ENCODE peak calls at places on chromosomes 6 and 20, in five cellular contexts. One of them, this sample, is unnamed.

GRCh38 chr20:57867807-57868206 is 158.0 kb upstream of the PMEPA1 start:
- DNase-seq in heart right ventricle: no peak
- DNase-seq in right lobe of liver: no peak
- DNase-seq in stimulated activated CD8-positive, alpha-beta memory T cell treated with anti-CD3 and anti-CD28 coated beads, Interleukin-15, amount 100 ng/mL, for 1 hour: no peak
- DNase-seq in AG20443: no peak
- DNase-seq in this sample: no peak

GRCh38 chr6:43229803-43230239 is 540 bp upstream of the DNPH1 start:
- DNase-seq in heart right ventricle: no peak
- DNase-seq in right lobe of liver: no peak
- DNase-seq in stimulated activated CD8-positive, alpha-beta memory T cell treated with anti-CD3 and anti-CD28 coated beads, Interleukin-15, amount 100 ng/mL, for 1 hour: no peak
- DNase-seq in AG20443: no peak
- DNase-seq in this sample: no peak

GRCh38 chr6:158697798-158698197 is 47.9 kb downstream of the SYTL3 start:
- DNase-seq in heart right ventricle: no peak
- DNase-seq in right lobe of liver: no peak
- DNase-seq in stimulated activated CD8-positive, alpha-beta memory T cell treated with anti-CD3 and anti-CD28 coated beads, Interleukin-15, amount 100 ng/mL, for 1 hour: no peak
- DNase-seq in AG20443: peak; percentile 84
- DNase-seq in this sample: no peak

GRCh38 chr6:14757414-14757813 is 488.5 kb upstream of the JARID2 start:
- DNase-seq in heart right ventricle: no peak
- DNase-seq in right lobe of liver: no peak
- DNase-seq in stimulated activated CD8-positive, alpha-beta memory T cell treated with anti-CD3 and anti-CD28 coated beads, Interleukin-15, amount 100 ng/mL, for 1 hour: no peak
- DNase-seq in AG20443: no peak
- DNase-seq in this sample: no peak

GRCh38 chr6:28478518-28478917 is 35.2 kb upstream of the ZSCAN23 start:
- DNase-seq in heart right ventricle: no peak
- DNase-seq in right lobe of liver: no peak
- DNase-seq in stimulated activated CD8-positive, alpha-beta memory T cell treated with anti-CD3 and anti-CD28 coated beads, Interleukin-15, amount 100 ng/mL, for 1 hour: no peak
- DNase-seq in AG20443: no peak
- DNase-seq in this sample: no peak

GRCh38 chr20:63289311-63290135 is 3.5 kb upstream of the COL20A1 start:
- DNase-seq in heart right ventricle: peak; percentile 12
- DNase-seq in right lobe of liver: no peak
- DNase-seq in stimulated activated CD8-positive, alpha-beta memory T cell treated with anti-CD3 and anti-CD28 coated beads, Interleukin-15, amount 100 ng/mL, for 1 hour: no peak
- DNase-seq in AG20443: no peak
- DNase-seq in this sample: no peak

GRCh38 chr6:157036245-157036681 is 259.1 kb downstream of the ARID1B start:
- DNase-seq in heart right ventricle: no peak
- DNase-seq in right lobe of liver: no peak
- DNase-seq in stimulated activated CD8-positive, alpha-beta memory T cell treated with anti-CD3 and anti-CD28 coated beads, Interleukin-15, amount 100 ng/mL, for 1 hour: no peak
- DNase-seq in AG20443: peak; percentile 66
- DNase-seq in this sample: no peak

GRCh38 chr6:33620158-33620583 is 951 bp upstream of the ITPR3 start:
- DNase-seq in heart right ventricle: peak; percentile 39
- DNase-seq in right lobe of liver: no peak
- DNase-seq in stimulated activated CD8-positive, alpha-beta memory T cell treated with anti-CD3 and anti-CD28 coated beads, Interleukin-15, amount 100 ng/mL, for 1 hour: no peak
- DNase-seq in AG20443: peak; percentile 42
- DNase-seq in this sample: peak; percentile 71

GRCh38 chr20:24337074-24337473 is 132.4 kb upstream of the SYNDIG1 start:
- DNase-seq in heart right ventricle: no peak
- DNase-seq in right lobe of liver: no peak
- DNase-seq in stimulated activated CD8-positive, alpha-beta memory T cell treated with anti-CD3 and anti-CD28 coated beads, Interleukin-15, amount 100 ng/mL, for 1 hour: no peak
- DNase-seq in AG20443: peak; percentile 44
- DNase-seq in this sample: no peak

GRCh38 chr20:36092424-36093024 is 62.0 kb upstream of the EPB41L1 start:
- DNase-seq in heart right ventricle: peak; percentile 40
- DNase-seq in right lobe of liver: no peak
- DNase-seq in stimulated activated CD8-positive, alpha-beta memory T cell treated with anti-CD3 and anti-CD28 coated beads, Interleukin-15, amount 100 ng/mL, for 1 hour: no peak
- DNase-seq in AG20443: peak; percentile 70
- DNase-seq in this sample: no peak

GRCh38 chr6:142058216-142058925 is 74.4 kb upstream of the GJE1 start:
- DNase-seq in heart right ventricle: no peak
- DNase-seq in right lobe of liver: no peak
- DNase-seq in stimulated activated CD8-positive, alpha-beta memory T cell treated with anti-CD3 and anti-CD28 coated beads, Interleukin-15, amount 100 ng/mL, for 1 hour: no peak
- DNase-seq in AG20443: no peak
- DNase-seq in this sample: no peak

GRCh38 chr20:34891166-34892062 is 15.0 kb downstream of the ACSS2 start:
- DNase-seq in heart right ventricle: no peak
- DNase-seq in right lobe of liver: no peak
- DNase-seq in stimulated activated CD8-positive, alpha-beta memory T cell treated with anti-CD3 and anti-CD28 coated beads, Interleukin-15, amount 100 ng/mL, for 1 hour: no peak
- DNase-seq in AG20443: peak; percentile 69
- DNase-seq in this sample: no peak

GRCh38 chr6:33927551-33927950 is 123.7 kb upstream of the MLN start:
- DNase-seq in heart right ventricle: no peak
- DNase-seq in right lobe of liver: no peak
- DNase-seq in stimulated activated CD8-positive, alpha-beta memory T cell treated with anti-CD3 and anti-CD28 coated beads, Interleukin-15, amount 100 ng/mL, for 1 hour: no peak
- DNase-seq in AG20443: peak; percentile 89
- DNase-seq in this sample: no peak

GRCh38 chr6:41801380-41801779 is 13.9 kb downstream of the TOMM6 start:
- DNase-seq in heart right ventricle: no peak
- DNase-seq in right lobe of liver: no peak
- DNase-seq in stimulated activated CD8-positive, alpha-beta memory T cell treated with anti-CD3 and anti-CD28 coated beads, Interleukin-15, amount 100 ng/mL, for 1 hour: no peak
- DNase-seq in AG20443: peak; percentile 34
- DNase-seq in this sample: no peak

GRCh38 chr20:4502756-4503155 is 219.0 kb upstream of the PRND start:
- DNase-seq in heart right ventricle: no peak
- DNase-seq in right lobe of liver: no peak
- DNase-seq in stimulated activated CD8-positive, alpha-beta memory T cell treated with anti-CD3 and anti-CD28 coated beads, Interleukin-15, amount 100 ng/mL, for 1 hour: no peak
- DNase-seq in AG20443: no peak
- DNase-seq in this sample: no peak

GRCh38 chr6:13044390-13044789 is 283.9 kb downstream of the TBC1D7 start:
- DNase-seq in heart right ventricle: no peak
- DNase-seq in right lobe of liver: no peak
- DNase-seq in stimulated activated CD8-positive, alpha-beta memory T cell treated with anti-CD3 and anti-CD28 coated beads, Interleukin-15, amount 100 ng/mL, for 1 hour: no peak
- DNase-seq in AG20443: peak; percentile 41
- DNase-seq in this sample: no peak

This sample was measured in tibial artery.